ENCODE peak calls at places on chromosomes 16 and 17, in eight cellular contexts. One of them, this sample, is unnamed. For H3K9me3 and H3K36me3, the result is how much of the 10 kb centered on the place peaks cover.

GRCh38 chr16:12484987-12485386 is 318.7 kb downstream of the CPPED1 start:
- DNase-seq in ovary: no peak
- DNase-seq in Peyer's patch: no peak
- DNase-seq in Caco-2: no peak
- DNase-seq in psoas muscle: no peak
- DNase-seq in lower lobe of right lung: no peak
- DNase-seq in uterus: no peak
- DNase-seq in right atrium auricular region: no peak
- DNase-seq in this sample: no peak

GRCh38 chr17:61904094-61904710 is 23.6 kb downstream of the INTS2 start:
- DNase-seq in ovary: peak
- DNase-seq in Peyer's patch: peak
- DNase-seq in Caco-2: no peak
- DNase-seq in psoas muscle: no peak
- DNase-seq in lower lobe of right lung: no peak
- DNase-seq in uterus: no peak
- DNase-seq in right atrium auricular region: no peak
- DNase-seq in this sample: no peak

GRCh38 chr17:39001703-39002637 is 34.8 kb upstream of the FBXO47 start:
- DNase-seq in ovary: no peak
- DNase-seq in Peyer's patch: no peak
- DNase-seq in Caco-2: no peak
- DNase-seq in psoas muscle: peak
- DNase-seq in lower lobe of right lung: peak
- DNase-seq in uterus: peak
- DNase-seq in right atrium auricular region: peak
- DNase-seq in this sample: no peak

GRCh38 chr16:10356870-10357842 is 28.7 kb upstream of the ATF7IP2 start:
- DNase-seq in ovary: no peak
- DNase-seq in Peyer's patch: no peak
- DNase-seq in Caco-2: no peak
- DNase-seq in psoas muscle: no peak
- DNase-seq in lower lobe of right lung: no peak
- DNase-seq in uterus: no peak
- DNase-seq in right atrium auricular region: no peak
- DNase-seq in this sample: no peak

GRCh38 chr17:81397314-81398169 is 2.3 kb downstream of the BAHCC1 start:
- DNase-seq in ovary: no peak
- DNase-seq in Peyer's patch: peak
- DNase-seq in Caco-2: peak
- DNase-seq in psoas muscle: peak
- DNase-seq in lower lobe of right lung: no peak
- DNase-seq in uterus: no peak
- DNase-seq in right atrium auricular region: no peak
- DNase-seq in this sample: peak

GRCh38 chr16:19844945-19845641 is 39.6 kb downstream of the GPRC5B start:
- DNase-seq in ovary: no peak
- DNase-seq in Peyer's patch: no peak
- DNase-seq in Caco-2: no peak
- DNase-seq in psoas muscle: no peak
- DNase-seq in lower lobe of right lung: no peak
- DNase-seq in uterus: peak
- DNase-seq in right atrium auricular region: no peak
- DNase-seq in this sample: no peak

GRCh38 chr16:25707982-25708583 is 16.3 kb downstream of the HS3ST4 start:
- DNase-seq in ovary: no peak
- DNase-seq in Peyer's patch: no peak
- DNase-seq in Caco-2: no peak
- DNase-seq in psoas muscle: no peak
- DNase-seq in lower lobe of right lung: no peak
- DNase-seq in uterus: no peak
- DNase-seq in right atrium auricular region: no peak
- DNase-seq in this sample: peak

GRCh38 chr17:72477529-72477928 is 356.7 kb downstream of the SOX9 start:
- DNase-seq in ovary: no peak
- DNase-seq in Peyer's patch: no peak
- DNase-seq in Caco-2: peak
- DNase-seq in psoas muscle: no peak
- DNase-seq in lower lobe of right lung: no peak
- DNase-seq in uterus: no peak
- DNase-seq in right atrium auricular region: no peak
- DNase-seq in this sample: no peak

GRCh38 chr16:27515874-27516353 is 33.8 kb downstream of the GTF3C1 start:
- DNase-seq in ovary: no peak
- DNase-seq in Peyer's patch: no peak
- DNase-seq in Caco-2: no peak
- DNase-seq in psoas muscle: no peak
- DNase-seq in lower lobe of right lung: no peak
- DNase-seq in uterus: no peak
- DNase-seq in right atrium auricular region: no peak
- DNase-seq in this sample: peak

GRCh38 chr16:20612551-20613470 is 36.6 kb upstream of the ACSM2B start:
- DNase-seq in ovary: no peak
- DNase-seq in Peyer's patch: no peak
- DNase-seq in Caco-2: no peak
- DNase-seq in psoas muscle: peak
- DNase-seq in lower lobe of right lung: peak
- DNase-seq in uterus: peak
- DNase-seq in right atrium auricular region: peak
- DNase-seq in this sample: no peak

GRCh38 chr16:83005653-83006160 is 378.9 kb downstream of the CDH13 start:
- DNase-seq in ovary: no peak
- DNase-seq in Peyer's patch: no peak
- DNase-seq in Caco-2: no peak
- DNase-seq in psoas muscle: no peak
- DNase-seq in lower lobe of right lung: no peak
- DNase-seq in uterus: no peak
- DNase-seq in right atrium auricular region: no peak
- DNase-seq in this sample: no peak

GRCh38 chr17:64147110-64148016 is 17.4 kb upstream of the ERN1 start:
- DNase-seq in ovary: no peak
- DNase-seq in Peyer's patch: no peak
- DNase-seq in Caco-2: peak
- DNase-seq in psoas muscle: no peak
- DNase-seq in lower lobe of right lung: no peak
- DNase-seq in uterus: no peak
- DNase-seq in right atrium auricular region: peak
- DNase-seq in this sample: peak

DNA sequence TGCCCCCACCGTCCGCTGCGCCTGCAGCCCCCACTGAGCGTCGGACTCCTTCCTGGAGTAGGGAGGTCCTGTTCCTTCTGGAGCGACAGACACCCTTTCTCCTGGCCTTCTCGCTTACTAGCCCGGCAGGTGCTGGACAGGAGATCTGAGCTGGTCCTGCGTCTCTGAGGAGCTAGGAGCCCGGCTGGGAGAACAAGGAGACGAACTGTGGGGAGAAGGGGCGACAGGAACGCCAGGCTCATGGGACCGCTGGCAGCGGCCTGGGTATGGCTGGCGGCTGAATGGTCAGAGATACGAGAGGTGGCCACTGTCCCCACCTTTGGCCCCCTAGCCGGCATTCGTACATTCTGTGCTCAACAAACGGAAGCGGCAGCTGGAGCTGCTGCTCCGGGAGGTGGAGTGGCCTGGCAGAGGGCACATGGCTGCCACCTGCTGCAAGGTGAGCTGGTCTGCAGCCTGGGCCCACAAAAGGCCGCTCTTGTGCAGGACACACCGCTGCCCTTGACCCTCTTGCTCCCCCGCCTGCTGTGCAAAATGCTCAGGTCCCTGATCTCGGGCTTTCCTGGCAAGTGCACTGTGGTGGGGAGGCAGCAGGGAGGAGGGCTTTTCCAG is 2066.7 kb downstream of the TP53TG3F start:
- DNase-seq in ovary: no peak
- DNase-seq in Peyer's patch: no peak
- DNase-seq in Caco-2: no peak
- DNase-seq in psoas muscle: no peak
- DNase-seq in lower lobe of right lung: no peak
- DNase-seq in uterus: no peak
- DNase-seq in right atrium auricular region: no peak
- DNase-seq in this sample: no peak
- H3K9me3 ChIP-seq in ovary: under half
- H3K9me3 ChIP-seq in Peyer's patch: under half
- H3K9me3 ChIP-seq in Caco-2: under half
- H3K9me3 ChIP-seq in psoas muscle: under half
- H3K9me3 ChIP-seq in lower lobe of right lung: under half
- H3K9me3 ChIP-seq in uterus: under half
- H3K9me3 ChIP-seq in right atrium auricular region: under half
- H3K9me3 ChIP-seq in this sample: under half

DNA sequence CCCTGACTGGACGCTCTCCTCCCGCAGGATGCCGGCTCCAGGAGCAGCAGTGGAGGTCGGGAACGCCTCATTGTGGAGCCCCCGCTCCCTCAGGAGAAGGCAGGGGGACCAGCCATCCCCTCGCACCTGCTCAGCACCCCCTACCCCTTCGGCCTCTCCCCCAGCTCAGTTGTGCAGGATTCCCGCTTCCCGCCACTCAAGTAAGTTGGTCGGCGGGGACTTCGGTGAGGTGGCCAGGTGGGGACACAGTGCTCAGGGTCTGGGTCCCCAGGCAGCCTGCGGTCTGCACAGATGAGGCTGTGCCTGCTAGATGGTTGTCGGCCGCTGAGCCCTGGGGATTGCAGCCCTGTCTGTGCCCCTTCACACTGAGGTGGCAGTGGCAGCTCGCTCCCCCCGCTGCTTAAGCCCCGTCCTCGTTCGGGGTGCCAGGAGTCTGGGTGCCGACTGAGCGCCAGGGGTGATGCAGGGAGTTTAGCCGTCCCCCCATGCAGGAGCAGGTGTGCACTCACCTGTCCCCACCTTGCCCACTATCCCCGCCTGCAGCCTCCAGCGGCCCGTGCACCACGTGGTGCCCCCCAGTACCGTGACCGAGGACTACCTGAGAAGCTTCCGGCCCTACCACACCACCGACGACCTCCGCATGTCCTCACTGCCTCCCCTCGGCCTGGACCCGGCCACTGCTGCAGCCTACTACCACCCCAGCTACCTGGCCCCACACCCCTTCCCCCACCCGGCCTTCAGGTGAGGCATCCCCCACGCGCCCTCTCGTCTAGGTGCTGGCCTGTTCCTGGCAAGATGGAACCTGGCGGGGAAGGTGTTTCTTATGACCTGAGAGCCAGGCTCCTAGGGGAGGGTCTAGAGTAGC is 34.3 kb downstream of the GINS2 start:
- DNase-seq in ovary: no peak
- DNase-seq in Peyer's patch: no peak
- DNase-seq in Caco-2: no peak
- DNase-seq in psoas muscle: peak
- DNase-seq in lower lobe of right lung: peak
- DNase-seq in uterus: no peak
- DNase-seq in right atrium auricular region: no peak
- DNase-seq in this sample: no peak
- H3K36me3 ChIP-seq in ovary: under half
- H3K36me3 ChIP-seq in Peyer's patch: under half
- H3K36me3 ChIP-seq in Caco-2: under half
- H3K36me3 ChIP-seq in psoas muscle: half or more
- H3K36me3 ChIP-seq in lower lobe of right lung: half or more
- H3K36me3 ChIP-seq in uterus: under half
- H3K36me3 ChIP-seq in right atrium auricular region: half or more
- H3K36me3 ChIP-seq in this sample: half or more

GRCh38 chr16:35154627-35155026 is 1695.2 kb downstream of the TP53TG3F start:
- DNase-seq in ovary: no peak
- DNase-seq in Peyer's patch: no peak
- DNase-seq in Caco-2: no peak
- DNase-seq in psoas muscle: no peak
- DNase-seq in lower lobe of right lung: no peak
- DNase-seq in uterus: no peak
- DNase-seq in right atrium auricular region: no peak
- DNase-seq in this sample: no peak

GRCh38 chr16:35150805-35151312 is 1691.4 kb downstream of the TP53TG3F start:
- DNase-seq in ovary: no peak
- DNase-seq in Peyer's patch: no peak
- DNase-seq in Caco-2: no peak
- DNase-seq in psoas muscle: no peak
- DNase-seq in lower lobe of right lung: no peak
- DNase-seq in uterus: no peak
- DNase-seq in right atrium auricular region: no peak
- DNase-seq in this sample: no peak

GRCh38 chr16:35149550-35149949 is 1690.1 kb downstream of the TP53TG3F start:
- DNase-seq in ovary: no peak
- DNase-seq in Peyer's patch: no peak
- DNase-seq in Caco-2: no peak
- DNase-seq in psoas muscle: no peak
- DNase-seq in lower lobe of right lung: no peak
- DNase-seq in uterus: no peak
- DNase-seq in right atrium auricular region: no peak
- DNase-seq in this sample: no peak

GRCh38 chr16:35148748-35149147 is 1689.3 kb downstream of the TP53TG3F start:
- DNase-seq in ovary: no peak
- DNase-seq in Peyer's patch: no peak
- DNase-seq in Caco-2: no peak
- DNase-seq in psoas muscle: no peak
- DNase-seq in lower lobe of right lung: no peak
- DNase-seq in uterus: no peak
- DNase-seq in right atrium auricular region: no peak
- DNase-seq in this sample: no peak

GRCh38 chr16:35152067-35152627 is 1692.7 kb downstream of the TP53TG3F start:
- DNase-seq in ovary: no peak
- DNase-seq in Peyer's patch: no peak
- DNase-seq in Caco-2: no peak
- DNase-seq in psoas muscle: no peak
- DNase-seq in lower lobe of right lung: peak
- DNase-seq in uterus: no peak
- DNase-seq in right atrium auricular region: no peak
- DNase-seq in this sample: no peak
- H3K9me3 ChIP-seq in ovary: under half
- H3K9me3 ChIP-seq in Peyer's patch: under half
- H3K9me3 ChIP-seq in Caco-2: under half
- H3K9me3 ChIP-seq in psoas muscle: under half
- H3K9me3 ChIP-seq in lower lobe of right lung: under half
- H3K9me3 ChIP-seq in uterus: under half
- H3K9me3 ChIP-seq in right atrium auricular region: under half
- H3K9me3 ChIP-seq in this sample: under half

GRCh38 chr16:2769100-2769529 is 8.0 kb downstream of the ELOB start:
- DNase-seq in ovary: no peak
- DNase-seq in Peyer's patch: no peak
- DNase-seq in Caco-2: no peak
- DNase-seq in psoas muscle: no peak
- DNase-seq in lower lobe of right lung: peak
- DNase-seq in uterus: no peak
- DNase-seq in right atrium auricular region: no peak
- DNase-seq in this sample: no peak

GRCh38 chr16:2770057-2770780 is 6.9 kb downstream of the ELOB start:
- DNase-seq in ovary: no peak
- DNase-seq in Peyer's patch: peak
- DNase-seq in Caco-2: no peak
- DNase-seq in psoas muscle: no peak
- DNase-seq in lower lobe of right lung: peak
- DNase-seq in uterus: no peak
- DNase-seq in right atrium auricular region: no peak
- DNase-seq in this sample: peak

GRCh38 chr16:2768403-2769089 is 8.5 kb downstream of the ELOB start:
- DNase-seq in ovary: no peak
- DNase-seq in Peyer's patch: peak
- DNase-seq in Caco-2: no peak
- DNase-seq in psoas muscle: no peak
- DNase-seq in lower lobe of right lung: peak
- DNase-seq in uterus: no peak
- DNase-seq in right atrium auricular region: no peak
- DNase-seq in this sample: no peak

GRCh38 chr16:2770781-2771111 is 6.3 kb downstream of the ELOB start:
- DNase-seq in ovary: no peak
- DNase-seq in Peyer's patch: no peak
- DNase-seq in Caco-2: no peak
- DNase-seq in psoas muscle: no peak
- DNase-seq in lower lobe of right lung: no peak
- DNase-seq in uterus: no peak
- DNase-seq in right atrium auricular region: no peak
- DNase-seq in this sample: no peak

GRCh38 chr16:2769675-2770056 is 7.4 kb downstream of the ELOB start:
- DNase-seq in ovary: no peak
- DNase-seq in Peyer's patch: peak
- DNase-seq in Caco-2: no peak
- DNase-seq in psoas muscle: no peak
- DNase-seq in lower lobe of right lung: peak
- DNase-seq in uterus: no peak
- DNase-seq in right atrium auricular region: no peak
- DNase-seq in this sample: no peak
- H3K36me3 ChIP-seq in ovary: under half
- H3K36me3 ChIP-seq in Peyer's patch: under half
- H3K36me3 ChIP-seq in Caco-2: under half
- H3K36me3 ChIP-seq in psoas muscle: half or more
- H3K36me3 ChIP-seq in lower lobe of right lung: half or more
- H3K36me3 ChIP-seq in uterus: under half
- H3K36me3 ChIP-seq in right atrium auricular region: half or more
- H3K36me3 ChIP-seq in this sample: half or more

This sample was measured in HAP-1.